ENCODE peak calls at places on chromosomes 11 and 22, in nine cellular contexts. J is adrenal gland, G is lung, U is fibroblast of lung, A is body of pancreas, X is right atrium auricular region, T is dorsolateral prefrontal cortex, R is thoracic aorta, N is HCT116. L is an unnamed sample.

GRCh38 chr11:724733-725386 is 18.8 kb downstream of the EPS8L2 start:
- DNase-seq in J (no peak), G (no peak), U (no peak), A (no peak), X (no peak), T (no peak), R (no peak), N (no peak), L (no peak)

GRCh38 chr11:34891611-34892010 is 24.6 kb downstream of the APIP start:
- DNase-seq in J (no peak), G (no peak), U (no peak), A (no peak), X (no peak), T (no peak), R (no peak), N (no peak), L (no peak)

GRCh38 chr22:40302149-40302548 is 44.2 kb upstream of the ADSL start:
- DNase-seq in J (no peak), G (no peak), U (no peak), A (no peak), X (no peak), T (no peak), R (no peak), N (no peak), L (no peak)

GRCh38 chr11:46664612-46665011 is 35.8 kb downstream of the ARHGAP1 start:
- DNase-seq in J (no peak), G (no peak), U (no peak), A (no peak), X (no peak), T (no peak), R (no peak), N (no peak), L (no peak)

GRCh38 chr11:74171630-74172465 is 759 bp downstream of the PPME1 start:
- DNase-seq in J (no peak), G (no peak), U (peak; percentile 8), A (no peak), X (no peak), T (no peak), R (no peak), N (no peak), L (no peak)

GRCh38 chr11:119427279-119427678 is 4.3 kb upstream of the THY1 start:
- DNase-seq in J (no peak), G (no peak), U (peak; percentile 17), A (no peak), X (no peak), T (no peak), R (no peak), N (no peak), L (no peak)

GRCh38 chr11:62889484-62890437 is 9.1 kb downstream of the SLC3A2 start:
- DNase-seq in J (no peak), G (no peak), U (peak; percentile 54), A (no peak), X (no peak), T (no peak), R (no peak), N (no peak), L (no peak)

GRCh38 chr11:3093281-3094191 is 36.3 kb upstream of the CARS1 start:
- DNase-seq in J (no peak), G (no peak), U (no peak), A (no peak), X (no peak), T (no peak), R (no peak), N (no peak), L (no peak)

GRCh38 chr11:64897381-64898075 is 19.1 kb upstream of the EHD1 start:
- DNase-seq in J (no peak), G (no peak), U (no peak), A (no peak), X (no peak), T (no peak), R (no peak), N (no peak), L (no peak)

GRCh38 chr11:17513853-17514252 is 30.4 kb downstream of the USH1C start:
- DNase-seq in J (peak; percentile 41), G (no peak), U (no peak), A (no peak), X (no peak), T (no peak), R (no peak), N (no peak), L (no peak)

GRCh38 chr11:113690619-113691569 is 15.2 kb downstream of the TMPRSS5 start:
- DNase-seq in J (peak; percentile 83), G (no peak), U (peak; percentile 44), A (peak; percentile 12), X (no peak), T (no peak), R (no peak), N (peak; percentile 76), L (no peak)

GRCh38 chr22:37020192-37020479 is 594 bp downstream of the MPST start:
- DNase-seq in J (peak; percentile 53), G (no peak), U (peak; percentile 62), A (no peak), X (no peak), T (no peak), R (no peak), N (peak; percentile 27), L (no peak)

GRCh38 chr11:124717786-124718634 is 21.7 kb upstream of the NRGN start:
- DNase-seq in J (no peak), G (peak; percentile 45), U (peak; percentile 28), A (no peak), X (no peak), T (no peak), R (no peak), N (no peak), L (no peak)
- H3K4me3 ChIP-seq in J (peak overlapping the region; percentile 33), G (no peak overlapping the region), U (peak overlapping the region; percentile 18), A (no peak overlapping the region), X (peak overlapping the region; percentile 25), T (peak overlapping the region; percentile 67), R (peak overlapping the region; percentile 61), N (peak overlapping the region; percentile 22), L (peak overlapping the region; percentile 52)

GRCh38 chr11:10537587-10537986 is 3.4 kb downstream of the RNF141 start:
- DNase-seq in J (no peak), G (no peak), U (no peak), A (no peak), X (no peak), T (no peak), R (no peak), N (no peak), L (no peak)
- H3K27ac ChIP-seq in J (no peak overlapping the region), G (no peak overlapping the region), U (no peak overlapping the region), A (no peak overlapping the region), X (no peak overlapping the region), T (no peak overlapping the region), R (peak overlapping the region; percentile 74), N (no peak overlapping the region), L (no peak overlapping the region)

DNA sequence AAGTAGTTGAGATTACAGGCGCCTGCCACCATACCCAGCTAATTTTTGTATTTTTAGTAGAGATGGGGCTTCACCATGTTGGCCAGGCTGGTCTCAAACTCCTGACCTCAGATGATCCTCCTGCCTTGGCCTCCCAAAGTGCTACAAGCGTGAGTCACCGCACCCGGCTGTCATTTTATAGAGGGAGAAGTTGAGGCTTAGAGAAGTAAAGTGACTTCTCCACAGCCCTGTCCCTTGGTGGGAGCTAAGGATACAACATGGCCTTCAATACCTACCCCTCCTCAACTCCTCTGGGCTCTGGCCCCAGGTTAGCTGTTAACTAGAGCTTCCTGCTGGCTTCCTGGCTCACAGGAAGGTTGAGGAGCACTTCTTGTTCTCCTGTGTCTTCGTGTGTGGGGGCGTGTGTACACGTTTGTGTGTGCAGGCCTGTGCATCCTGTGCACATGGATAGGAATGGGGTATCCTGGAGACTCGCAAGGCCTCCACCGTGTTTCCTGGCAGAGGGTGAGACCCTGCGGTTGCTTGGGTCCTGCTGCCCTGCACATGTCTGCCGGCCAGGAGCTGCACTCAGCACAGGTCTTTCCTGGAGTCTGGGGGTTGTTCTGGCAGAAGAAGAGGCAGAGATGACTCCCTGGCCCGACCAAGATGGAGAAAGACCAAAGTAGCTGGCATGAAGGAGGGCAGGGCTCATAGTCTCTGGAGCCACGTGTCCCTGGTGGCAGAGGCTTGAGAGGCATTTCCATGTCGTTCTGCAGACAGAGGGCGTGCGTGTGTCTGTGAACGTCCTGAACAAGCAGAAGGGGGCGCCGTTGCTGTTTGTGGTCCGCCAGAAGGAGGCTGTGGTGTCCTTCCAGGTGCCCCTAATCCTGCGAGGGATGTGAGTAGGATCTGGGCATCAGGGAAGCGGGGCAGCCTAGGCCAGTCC is 2.4 kb downstream of the SIDT2 start:
- DNase-seq in J (peak; percentile 83), G (peak; percentile 74), U (peak; percentile 77), A (peak; percentile 92), X (peak; percentile 88), T (peak; percentile 79), R (no peak), N (peak; percentile 81), L (no peak)
- TF ChIP-seq CTCF in J (peak; percentile 72), G (peak; percentile 56), U (peak; percentile 81), A (peak; percentile 98), X (peak; percentile 52), T (peak; percentile 76), R (peak; percentile 69), N (peak; percentile 73), L (peak; percentile 64)

GRCh38 chr22:46122980-46123693 is 27.2 kb upstream of the PPARA start:
- DNase-seq in J (peak; percentile 54), G (no peak), U (no peak), A (no peak), X (no peak), T (no peak), R (no peak), N (no peak), L (no peak)

GRCh38 chr22:46121079-46121478 is 29.2 kb upstream of the PPARA start:
- DNase-seq in J (no peak), G (no peak), U (no peak), A (no peak), X (no peak), T (no peak), R (no peak), N (no peak), L (no peak)

GRCh38 chr22:46123694-46124382 is 26.5 kb upstream of the PPARA start:
- DNase-seq in J (no peak), G (no peak), U (no peak), A (no peak), X (no peak), T (no peak), R (no peak), N (no peak), L (no peak)

GRCh38 chr22:46121523-46122287 is 28.6 kb upstream of the PPARA start:
- DNase-seq in J (no peak), G (no peak), U (no peak), A (no peak), X (no peak), T (no peak), R (no peak), N (no peak), L (no peak)

GRCh38 chr22:46122511-46122971 is 27.8 kb upstream of the PPARA start:
- DNase-seq in J (peak; percentile 75), G (peak; percentile 77), U (peak; percentile 55), A (peak; percentile 71), X (no peak), T (peak; percentile 61), R (no peak), N (peak; percentile 8), L (no peak)
- H3K4me3 ChIP-seq in J (no peak overlapping the region), G (no peak overlapping the region), U (no peak overlapping the region), A (no peak overlapping the region), X (no peak overlapping the region), T (peak overlapping the region; percentile 34), R (peak overlapping the region; percentile 47), N (no peak overlapping the region), L (no peak overlapping the region)